ENCODE peak calls at places on chromosomes 1 and 21, in four cellular contexts. One of them, this sample, is unnamed.

GRCh38 chr21:45836268-45836655 is 145.3 kb upstream of the COL6A1 start:
- DNase-seq in neuronal stem cell: no peak
- DNase-seq in mesenchymal stem cell: peak
- DNase-seq in IMR-90: peak
- DNase-seq in this sample: no peak

GRCh38 chr1:153262462-153263157 is 3.1 kb downstream of the LORICRIN start:
- DNase-seq in mesenchymal stem cell: no peak
- DNase-seq in IMR-90: no peak
- DNase-seq in neuronal stem cell: no peak
- DNase-seq in this sample: no peak

GRCh38 chr1:186482661-186483255 is 21.8 kb upstream of the PDC start:
- DNase-seq in neuronal stem cell: peak
- DNase-seq in mesenchymal stem cell: peak
- DNase-seq in IMR-90: peak
- DNase-seq in this sample: peak

GRCh38 chr1:194442911-194443310 is 1256.5 kb upstream of the B3GALT2 start:
- DNase-seq in mesenchymal stem cell: no peak
- DNase-seq in IMR-90: no peak
- DNase-seq in neuronal stem cell: no peak
- DNase-seq in this sample: no peak

GRCh38 chr1:203424861-203425667 is 50.5 kb upstream of the PRELP start:
- DNase-seq in IMR-90: peak
- DNase-seq in mesenchymal stem cell: no peak
- DNase-seq in neuronal stem cell: no peak
- DNase-seq in this sample: no peak

GRCh38 chr1:203271018-203271743 is 34.1 kb upstream of the BTG2 start:
- DNase-seq in IMR-90: peak
- DNase-seq in mesenchymal stem cell: peak
- DNase-seq in neuronal stem cell: no peak
- DNase-seq in this sample: peak

GRCh38 chr1:230087034-230087721 is 20.1 kb downstream of the GALNT2 start:
- DNase-seq in neuronal stem cell: no peak
- DNase-seq in IMR-90: no peak
- DNase-seq in mesenchymal stem cell: no peak
- DNase-seq in this sample: no peak

GRCh38 chr1:202107801-202108731 is 14.7 kb upstream of the GPR37L1 start:
- DNase-seq in mesenchymal stem cell: no peak
- DNase-seq in neuronal stem cell: no peak
- DNase-seq in IMR-90: no peak
- DNase-seq in this sample: peak

GRCh38 chr1:160086162-160086892 is 5.0 kb downstream of the KCNJ9 start:
- DNase-seq in neuronal stem cell: no peak
- DNase-seq in mesenchymal stem cell: no peak
- DNase-seq in IMR-90: no peak
- DNase-seq in this sample: no peak

GRCh38 chr1:21673277-21673780 is 4.2 kb upstream of the RAP1GAP start:
- DNase-seq in neuronal stem cell: no peak
- DNase-seq in IMR-90: peak
- DNase-seq in mesenchymal stem cell: peak
- DNase-seq in this sample: no peak

GRCh38 chr1:48232722-48233121 is 10.2 kb downstream of the SLC5A9 start:
- DNase-seq in mesenchymal stem cell: no peak
- DNase-seq in neuronal stem cell: no peak
- DNase-seq in IMR-90: no peak
- DNase-seq in this sample: no peak

GRCh38 chr1:101238041-101238515 is 1.3 kb downstream of the S1PR1 start:
- DNase-seq in mesenchymal stem cell: no peak
- DNase-seq in neuronal stem cell: no peak
- DNase-seq in IMR-90: no peak
- DNase-seq in this sample: no peak

GRCh38 chr1:180343931-180344406 is 113.9 kb downstream of the LHX4 start:
- DNase-seq in IMR-90: peak
- DNase-seq in mesenchymal stem cell: peak
- DNase-seq in neuronal stem cell: no peak
- DNase-seq in this sample: no peak

GRCh38 chr1:45887156-45887842 is 83.9 kb downstream of the MAST2 start:
- DNase-seq in IMR-90: no peak
- DNase-seq in mesenchymal stem cell: no peak
- DNase-seq in neuronal stem cell: no peak
- DNase-seq in this sample: no peak

GRCh38 chr1:12618661-12619395 is 818 bp upstream of the DHRS3 start:
- DNase-seq in mesenchymal stem cell: peak
- DNase-seq in IMR-90: peak
- DNase-seq in neuronal stem cell: no peak
- DNase-seq in this sample: peak

GRCh38 chr1:12620931-12621330 is 2.9 kb upstream of the DHRS3 start:
- DNase-seq in IMR-90: no peak
- DNase-seq in mesenchymal stem cell: no peak
- DNase-seq in neuronal stem cell: no peak
- DNase-seq in this sample: no peak

GRCh38 chr1:12617901-12618660 is at the start of gene DHRS3:
- DNase-seq in mesenchymal stem cell: peak
- DNase-seq in neuronal stem cell: peak
- DNase-seq in IMR-90: peak
- DNase-seq in this sample: peak

GRCh38 chr1:12620142-12620865 is 2.3 kb upstream of the DHRS3 start:
- DNase-seq in IMR-90: no peak
- DNase-seq in neuronal stem cell: no peak
- DNase-seq in mesenchymal stem cell: no peak
- DNase-seq in this sample: no peak

GRCh38 chr1:12619396-12620141 is 1.6 kb upstream of the DHRS3 start:
- DNase-seq in IMR-90: peak
- DNase-seq in neuronal stem cell: peak
- DNase-seq in mesenchymal stem cell: peak
- DNase-seq in this sample: peak
- H3K18ac ChIP-seq in IMR-90: peak
- H3K18ac ChIP-seq in neuronal stem cell: peak
- H3K18ac ChIP-seq in mesenchymal stem cell: peak
- H3K18ac ChIP-seq in this sample: no peak

GRCh38 chr1:231338270-231339128 is at the start of gene SPRTN:
- DNase-seq in mesenchymal stem cell: peak
- DNase-seq in IMR-90: peak
- DNase-seq in neuronal stem cell: no peak
- DNase-seq in this sample: no peak
- H2BK120ac ChIP-seq in mesenchymal stem cell: no peak
- H2BK120ac ChIP-seq in IMR-90: peak
- H2BK120ac ChIP-seq in neuronal stem cell: peak
- H2BK120ac ChIP-seq in this sample: no peak

GRCh38 chr1:55927934-55928333 is 651.4 kb downstream of the PLPP3 start:
- DNase-seq in neuronal stem cell: no peak
- DNase-seq in mesenchymal stem cell: peak
- DNase-seq in IMR-90: no peak
- DNase-seq in this sample: no peak

GRCh38 chr1:55932402-55932801 is 647.0 kb downstream of the PLPP3 start:
- DNase-seq in neuronal stem cell: no peak
- DNase-seq in mesenchymal stem cell: no peak
- DNase-seq in IMR-90: no peak
- DNase-seq in this sample: no peak

GRCh38 chr1:55929652-55930051 is 649.7 kb downstream of the PLPP3 start:
- DNase-seq in neuronal stem cell: no peak
- DNase-seq in mesenchymal stem cell: no peak
- DNase-seq in IMR-90: no peak
- DNase-seq in this sample: no peak

GRCh38 chr1:55931272-55931940 is 648.0 kb downstream of the PLPP3 start:
- DNase-seq in neuronal stem cell: no peak
- DNase-seq in IMR-90: peak
- DNase-seq in mesenchymal stem cell: no peak
- DNase-seq in this sample: peak

GRCh38 chr1:55930931-55931271 is 648.5 kb downstream of the PLPP3 start:
- DNase-seq in IMR-90: no peak
- DNase-seq in neuronal stem cell: no peak
- DNase-seq in mesenchymal stem cell: no peak
- DNase-seq in this sample: no peak
- H3K18ac ChIP-seq in IMR-90: peak
- H3K18ac ChIP-seq in neuronal stem cell: no peak
- H3K18ac ChIP-seq in mesenchymal stem cell: no peak
- H3K18ac ChIP-seq in this sample: no peak

GRCh38 chr1:234616644-234617043 is 6.7 kb upstream of the IRF2BP2 start:
- DNase-seq in mesenchymal stem cell: no peak
- DNase-seq in neuronal stem cell: no peak
- DNase-seq in IMR-90: peak
- DNase-seq in this sample: no peak

GRCh38 chr1:234617986-234618725 is 8.2 kb upstream of the IRF2BP2 start:
- DNase-seq in neuronal stem cell: peak
- DNase-seq in IMR-90: peak
- DNase-seq in mesenchymal stem cell: peak
- DNase-seq in this sample: peak

GRCh38 chr1:234619071-234619480 is 9.1 kb upstream of the IRF2BP2 start:
- DNase-seq in IMR-90: peak
- DNase-seq in mesenchymal stem cell: no peak
- DNase-seq in neuronal stem cell: no peak
- DNase-seq in this sample: no peak

GRCh38 chr1:234618726-234619049 is 8.7 kb upstream of the IRF2BP2 start:
- DNase-seq in mesenchymal stem cell: no peak
- DNase-seq in neuronal stem cell: no peak
- DNase-seq in IMR-90: no peak
- DNase-seq in this sample: no peak

GRCh38 chr1:234617135-234617985 is 7.4 kb upstream of the IRF2BP2 start:
- DNase-seq in neuronal stem cell: no peak
- DNase-seq in IMR-90: no peak
- DNase-seq in mesenchymal stem cell: no peak
- DNase-seq in this sample: peak
- H2BK120ac ChIP-seq in neuronal stem cell: no peak
- H2BK120ac ChIP-seq in IMR-90: peak
- H2BK120ac ChIP-seq in mesenchymal stem cell: peak
- H2BK120ac ChIP-seq in this sample: peak

GRCh38 chr1:84146375-84147032 is 2.4 kb downstream of the PRKACB start:
- DNase-seq in neuronal stem cell: no peak
- DNase-seq in mesenchymal stem cell: peak
- DNase-seq in IMR-90: peak
- DNase-seq in this sample: no peak
- H3K18ac ChIP-seq in neuronal stem cell: no peak
- H3K18ac ChIP-seq in mesenchymal stem cell: no peak
- H3K18ac ChIP-seq in IMR-90: no peak
- H3K18ac ChIP-seq in this sample: no peak

GRCh38 chr1:68493193-68493592 is 3.7 kb downstream of the DEPDC1 start:
- DNase-seq in mesenchymal stem cell: no peak
- DNase-seq in neuronal stem cell: no peak
- DNase-seq in IMR-90: no peak
- DNase-seq in this sample: no peak

GRCh38 chr1:68495532-68495931 is 1.4 kb downstream of the DEPDC1 start:
- DNase-seq in IMR-90: no peak
- DNase-seq in mesenchymal stem cell: peak
- DNase-seq in neuronal stem cell: no peak
- DNase-seq in this sample: peak

GRCh38 chr1:68497358-68497698 is 446 bp upstream of the DEPDC1 start:
- DNase-seq in neuronal stem cell: no peak
- DNase-seq in IMR-90: no peak
- DNase-seq in mesenchymal stem cell: no peak
- DNase-seq in this sample: no peak

GRCh38 chr1:68495968-68496679 is 758 bp downstream of the DEPDC1 start:
- DNase-seq in mesenchymal stem cell: peak
- DNase-seq in IMR-90: no peak
- DNase-seq in neuronal stem cell: peak
- DNase-seq in this sample: peak

GRCh38 chr1:68496680-68497357 is at the start of gene DEPDC1:
- DNase-seq in mesenchymal stem cell: peak
- DNase-seq in IMR-90: peak
- DNase-seq in neuronal stem cell: peak
- DNase-seq in this sample: peak
- H2BK120ac ChIP-seq in mesenchymal stem cell: no peak
- H2BK120ac ChIP-seq in IMR-90: peak
- H2BK120ac ChIP-seq in neuronal stem cell: no peak
- H2BK120ac ChIP-seq in this sample: peak

GRCh38 chr1:175278236-175278635 is 85.7 kb upstream of the KIAA0040 start:
- DNase-seq in neuronal stem cell: no peak
- DNase-seq in mesenchymal stem cell: no peak
- DNase-seq in IMR-90: no peak
- DNase-seq in this sample: no peak
- H3K18ac ChIP-seq in neuronal stem cell: no peak
- H3K18ac ChIP-seq in mesenchymal stem cell: no peak
- H3K18ac ChIP-seq in IMR-90: no peak
- H3K18ac ChIP-seq in this sample: no peak

DNA sequence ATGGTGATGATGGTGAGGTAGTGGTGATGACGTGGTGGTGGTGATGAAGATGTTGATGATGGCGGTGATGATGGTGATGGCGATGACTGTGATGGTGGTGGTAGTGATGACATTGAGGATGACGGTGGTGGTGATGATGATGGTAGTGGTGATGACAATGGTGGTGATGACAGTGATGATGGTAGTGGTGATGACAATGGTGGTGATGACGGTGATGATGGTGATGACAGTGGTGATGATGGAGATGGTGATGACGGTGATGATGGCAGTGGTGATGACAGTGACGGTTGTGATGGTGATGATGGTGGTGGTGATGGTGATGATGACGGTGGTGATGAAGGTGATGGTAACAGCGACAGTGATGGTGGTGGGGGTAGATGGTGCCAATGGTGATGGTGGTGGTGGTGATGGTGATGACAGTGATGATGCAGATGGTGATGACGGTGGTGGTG is 39.4 kb downstream of the FAAP20 start:
- DNase-seq in IMR-90: no peak
- DNase-seq in neuronal stem cell: no peak
- DNase-seq in mesenchymal stem cell: no peak
- DNase-seq in this sample: no peak
- H2BK120ac ChIP-seq in IMR-90: no peak
- H2BK120ac ChIP-seq in neuronal stem cell: no peak
- H2BK120ac ChIP-seq in mesenchymal stem cell: no peak
- H2BK120ac ChIP-seq in this sample: no peak

GRCh38 chr1:25996966-25997758 is 701 bp downstream of the PAFAH2 start:
- DNase-seq in neuronal stem cell: no peak
- DNase-seq in mesenchymal stem cell: peak
- DNase-seq in IMR-90: peak
- DNase-seq in this sample: peak
- H3K18ac ChIP-seq in neuronal stem cell: peak
- H3K18ac ChIP-seq in mesenchymal stem cell: peak
- H3K18ac ChIP-seq in IMR-90: peak
- H3K18ac ChIP-seq in this sample: peak

This sample was measured in mesendoderm.